ENCODE peak calls at places on chromosomes 1 and 21, in eight cellular contexts. One of them, this sample, is unnamed.

GRCh38 chr1:172609528-172609927 is 49.4 kb upstream of the FASLG start:
- DNase-seq in aorta: no peak
- DNase-seq in fibroblast of pulmonary artery: peak
- DNase-seq in Caco-2: no peak
- DNase-seq in mucosa of descending colon: no peak
- DNase-seq in brain microvascular endothelial cell: no peak
- DNase-seq in fibroblast of mammary gland: peak
- DNase-seq in esophagus muscularis mucosa: no peak
- DNase-seq in this sample: peak

GRCh38 chr1:19828546-19828945 is 13.5 kb upstream of the RNF186 start:
- DNase-seq in brain microvascular endothelial cell: peak
- DNase-seq in fibroblast of pulmonary artery: peak
- DNase-seq in mucosa of descending colon: no peak
- DNase-seq in Caco-2: no peak
- DNase-seq in fibroblast of mammary gland: peak
- DNase-seq in esophagus muscularis mucosa: no peak
- DNase-seq in aorta: no peak
- DNase-seq in this sample: no peak

GRCh38 chr1:56797079-56797685 is 22.0 kb downstream of the FYB2 start:
- DNase-seq in aorta: no peak
- DNase-seq in esophagus muscularis mucosa: no peak
- DNase-seq in mucosa of descending colon: peak
- DNase-seq in fibroblast of mammary gland: no peak
- DNase-seq in brain microvascular endothelial cell: no peak
- DNase-seq in fibroblast of pulmonary artery: no peak
- DNase-seq in Caco-2: no peak
- DNase-seq in this sample: no peak

GRCh38 chr1:42777860-42778259 is 6.9 kb upstream of the TMEM269 start:
- DNase-seq in fibroblast of pulmonary artery: peak
- DNase-seq in aorta: no peak
- DNase-seq in Caco-2: no peak
- DNase-seq in esophagus muscularis mucosa: no peak
- DNase-seq in mucosa of descending colon: no peak
- DNase-seq in fibroblast of mammary gland: peak
- DNase-seq in brain microvascular endothelial cell: peak
- DNase-seq in this sample: peak

GRCh38 chr1:227943354-227943753 is 4.4 kb downstream of the WNT9A start:
- DNase-seq in aorta: no peak
- DNase-seq in brain microvascular endothelial cell: no peak
- DNase-seq in fibroblast of mammary gland: no peak
- DNase-seq in fibroblast of pulmonary artery: no peak
- DNase-seq in mucosa of descending colon: no peak
- DNase-seq in Caco-2: no peak
- DNase-seq in esophagus muscularis mucosa: no peak
- DNase-seq in this sample: no peak

GRCh38 chr1:236451796-236452373 is 57.8 kb downstream of the EDARADD start:
- DNase-seq in mucosa of descending colon: no peak
- DNase-seq in aorta: no peak
- DNase-seq in esophagus muscularis mucosa: no peak
- DNase-seq in Caco-2: peak
- DNase-seq in brain microvascular endothelial cell: no peak
- DNase-seq in fibroblast of mammary gland: peak
- DNase-seq in fibroblast of pulmonary artery: peak
- DNase-seq in this sample: peak

GRCh38 chr21:46097826-46098286 is at the start of gene COL6A2:
- DNase-seq in fibroblast of mammary gland: peak
- DNase-seq in aorta: peak
- DNase-seq in fibroblast of pulmonary artery: peak
- DNase-seq in esophagus muscularis mucosa: peak
- DNase-seq in Caco-2: peak
- DNase-seq in mucosa of descending colon: peak
- DNase-seq in brain microvascular endothelial cell: peak
- DNase-seq in this sample: no peak

GRCh38 chr1:185157599-185158469 is 867 bp downstream of the SWT1 start:
- DNase-seq in mucosa of descending colon: no peak
- DNase-seq in fibroblast of mammary gland: peak
- DNase-seq in Caco-2: no peak
- DNase-seq in brain microvascular endothelial cell: no peak
- DNase-seq in fibroblast of pulmonary artery: no peak
- DNase-seq in esophagus muscularis mucosa: no peak
- DNase-seq in aorta: no peak
- DNase-seq in this sample: no peak

GRCh38 chr1:229699613-229700242 is 73.7 kb downstream of the URB2 start:
- DNase-seq in fibroblast of pulmonary artery: no peak
- DNase-seq in aorta: no peak
- DNase-seq in Caco-2: no peak
- DNase-seq in mucosa of descending colon: no peak
- DNase-seq in esophagus muscularis mucosa: no peak
- DNase-seq in fibroblast of mammary gland: peak
- DNase-seq in brain microvascular endothelial cell: no peak
- DNase-seq in this sample: no peak

GRCh38 chr1:248926401-248927182 is 20.6 kb downstream of the PGBD2 start:
- DNase-seq in aorta: no peak
- DNase-seq in mucosa of descending colon: no peak
- DNase-seq in Caco-2: no peak
- DNase-seq in fibroblast of mammary gland: peak
- DNase-seq in fibroblast of pulmonary artery: peak
- DNase-seq in brain microvascular endothelial cell: peak
- DNase-seq in esophagus muscularis mucosa: no peak
- DNase-seq in this sample: no peak

GRCh38 chr1:228401782-228402637 is 4.6 kb downstream of the TRIM11 start:
- DNase-seq in esophagus muscularis mucosa: no peak
- DNase-seq in brain microvascular endothelial cell: no peak
- DNase-seq in fibroblast of pulmonary artery: no peak
- DNase-seq in mucosa of descending colon: peak
- DNase-seq in aorta: no peak
- DNase-seq in Caco-2: no peak
- DNase-seq in fibroblast of mammary gland: no peak
- DNase-seq in this sample: no peak

GRCh38 chr1:59879556-59879955 is 47.0 kb downstream of the CYP2J2 start:
- DNase-seq in aorta: no peak
- DNase-seq in Caco-2: peak
- DNase-seq in esophagus muscularis mucosa: no peak
- DNase-seq in brain microvascular endothelial cell: peak
- DNase-seq in fibroblast of pulmonary artery: peak
- DNase-seq in mucosa of descending colon: no peak
- DNase-seq in fibroblast of mammary gland: peak
- DNase-seq in this sample: peak

GRCh38 chr1:211734791-211735190 is 59.4 kb upstream of the NEK2 start:
- DNase-seq in mucosa of descending colon: peak
- DNase-seq in esophagus muscularis mucosa: no peak
- DNase-seq in brain microvascular endothelial cell: no peak
- DNase-seq in fibroblast of pulmonary artery: no peak
- DNase-seq in Caco-2: no peak
- DNase-seq in fibroblast of mammary gland: no peak
- DNase-seq in aorta: no peak
- DNase-seq in this sample: no peak

GRCh38 chr1:152997911-152998310 is 3.6 kb upstream of the SPRR3 start:
- DNase-seq in fibroblast of pulmonary artery: no peak
- DNase-seq in mucosa of descending colon: no peak
- DNase-seq in Caco-2: no peak
- DNase-seq in esophagus muscularis mucosa: no peak
- DNase-seq in brain microvascular endothelial cell: no peak
- DNase-seq in fibroblast of mammary gland: no peak
- DNase-seq in aorta: no peak
- DNase-seq in this sample: no peak

GRCh38 chr1:152995838-152996237 is 5.7 kb upstream of the SPRR3 start:
- DNase-seq in brain microvascular endothelial cell: no peak
- DNase-seq in esophagus muscularis mucosa: no peak
- DNase-seq in mucosa of descending colon: no peak
- DNase-seq in fibroblast of mammary gland: no peak
- DNase-seq in Caco-2: no peak
- DNase-seq in fibroblast of pulmonary artery: no peak
- DNase-seq in aorta: no peak
- DNase-seq in this sample: no peak

GRCh38 chr1:152999818-153000217 is 1.7 kb upstream of the SPRR3 start:
- DNase-seq in brain microvascular endothelial cell: no peak
- DNase-seq in aorta: no peak
- DNase-seq in fibroblast of mammary gland: no peak
- DNase-seq in esophagus muscularis mucosa: no peak
- DNase-seq in fibroblast of pulmonary artery: no peak
- DNase-seq in mucosa of descending colon: no peak
- DNase-seq in Caco-2: no peak
- DNase-seq in this sample: no peak

GRCh38 chr1:152998476-152998875 is 3.1 kb upstream of the SPRR3 start:
- DNase-seq in Caco-2: no peak
- DNase-seq in aorta: no peak
- DNase-seq in mucosa of descending colon: no peak
- DNase-seq in fibroblast of mammary gland: no peak
- DNase-seq in brain microvascular endothelial cell: no peak
- DNase-seq in esophagus muscularis mucosa: peak
- DNase-seq in fibroblast of pulmonary artery: no peak
- DNase-seq in this sample: no peak

DNA sequence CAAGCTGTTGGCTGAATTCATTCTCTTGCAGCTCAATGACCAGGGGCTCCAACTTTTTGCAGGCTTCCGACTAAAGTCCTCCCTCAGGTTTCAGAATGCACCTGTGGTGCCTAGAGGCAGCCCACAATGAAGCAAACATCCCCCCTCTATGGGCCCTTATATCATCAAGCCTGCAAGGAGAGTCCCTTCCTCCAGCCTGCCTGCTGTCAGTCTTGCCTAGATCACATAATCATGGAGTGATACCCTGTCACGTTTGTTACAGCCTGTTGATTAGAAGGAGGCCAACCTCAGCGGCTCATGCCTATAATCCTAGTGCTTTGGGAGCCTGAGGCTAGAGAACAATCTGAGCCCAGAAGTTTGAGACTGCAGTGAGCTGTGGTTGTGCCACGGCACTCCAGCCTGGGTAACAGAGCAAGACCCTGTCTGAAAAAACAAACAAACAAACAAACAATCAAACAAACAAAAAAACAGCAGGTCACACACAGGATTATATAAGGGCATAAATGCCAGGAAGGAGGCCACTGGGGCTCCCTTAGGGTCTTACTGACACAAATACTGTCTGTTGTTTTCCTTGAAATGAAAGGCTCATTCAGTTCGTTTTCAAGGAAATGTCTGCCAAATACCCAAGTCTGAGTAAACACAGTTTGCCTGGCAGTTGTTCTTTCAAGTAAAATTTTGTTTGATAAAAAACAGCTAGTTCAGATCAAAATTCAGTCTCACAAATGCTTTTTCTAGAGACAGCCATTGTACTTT is 4.7 kb upstream of the SPRR3 start:
- DNase-seq in aorta: no peak
- DNase-seq in Caco-2: no peak
- DNase-seq in esophagus muscularis mucosa: peak
- DNase-seq in fibroblast of mammary gland: no peak
- DNase-seq in fibroblast of pulmonary artery: no peak
- DNase-seq in mucosa of descending colon: no peak
- DNase-seq in brain microvascular endothelial cell: no peak
- DNase-seq in this sample: no peak
- H3K4me3 ChIP-seq in aorta: no peak
- H3K4me3 ChIP-seq in Caco-2: no peak
- H3K4me3 ChIP-seq in esophagus muscularis mucosa: no peak
- H3K4me3 ChIP-seq in fibroblast of mammary gland: no peak
- H3K4me3 ChIP-seq in fibroblast of pulmonary artery: no peak
- H3K4me3 ChIP-seq in mucosa of descending colon: no peak
- H3K4me3 ChIP-seq in brain microvascular endothelial cell: no peak
- H3K4me3 ChIP-seq in this sample: no peak

GRCh38 chr1:155196103-155196892 is 11.4 kb downstream of the THBS3 start:
- DNase-seq in fibroblast of mammary gland: no peak
- DNase-seq in esophagus muscularis mucosa: no peak
- DNase-seq in Caco-2: no peak
- DNase-seq in aorta: peak
- DNase-seq in fibroblast of pulmonary artery: no peak
- DNase-seq in brain microvascular endothelial cell: no peak
- DNase-seq in mucosa of descending colon: peak
- DNase-seq in this sample: no peak
- H3K4me3 ChIP-seq in fibroblast of mammary gland: peak
- H3K4me3 ChIP-seq in esophagus muscularis mucosa: no peak
- H3K4me3 ChIP-seq in Caco-2: no peak
- H3K4me3 ChIP-seq in aorta: no peak
- H3K4me3 ChIP-seq in fibroblast of pulmonary artery: no peak
- H3K4me3 ChIP-seq in brain microvascular endothelial cell: no peak
- H3K4me3 ChIP-seq in mucosa of descending colon: no peak
- H3K4me3 ChIP-seq in this sample: no peak

GRCh38 chr1:2050482-2050792 is 226 bp downstream of the PRKCZ start:
- DNase-seq in fibroblast of mammary gland: no peak
- DNase-seq in mucosa of descending colon: no peak
- DNase-seq in brain microvascular endothelial cell: no peak
- DNase-seq in Caco-2: no peak
- DNase-seq in fibroblast of pulmonary artery: no peak
- DNase-seq in aorta: no peak
- DNase-seq in esophagus muscularis mucosa: no peak
- DNase-seq in this sample: no peak

GRCh38 chr1:2053217-2053616 is 3.0 kb downstream of the PRKCZ start:
- DNase-seq in mucosa of descending colon: no peak
- DNase-seq in brain microvascular endothelial cell: no peak
- DNase-seq in esophagus muscularis mucosa: no peak
- DNase-seq in fibroblast of pulmonary artery: no peak
- DNase-seq in fibroblast of mammary gland: no peak
- DNase-seq in aorta: no peak
- DNase-seq in Caco-2: no peak
- DNase-seq in this sample: no peak

GRCh38 chr1:2052756-2053155 is 2.5 kb downstream of the PRKCZ start:
- DNase-seq in mucosa of descending colon: no peak
- DNase-seq in esophagus muscularis mucosa: no peak
- DNase-seq in fibroblast of pulmonary artery: no peak
- DNase-seq in Caco-2: no peak
- DNase-seq in fibroblast of mammary gland: no peak
- DNase-seq in brain microvascular endothelial cell: no peak
- DNase-seq in aorta: no peak
- DNase-seq in this sample: no peak

GRCh38 chr1:2050793-2051682 is 827 bp downstream of the PRKCZ start:
- DNase-seq in brain microvascular endothelial cell: no peak
- DNase-seq in esophagus muscularis mucosa: no peak
- DNase-seq in aorta: no peak
- DNase-seq in fibroblast of pulmonary artery: no peak
- DNase-seq in mucosa of descending colon: no peak
- DNase-seq in fibroblast of mammary gland: no peak
- DNase-seq in Caco-2: no peak
- DNase-seq in this sample: no peak

DNA sequence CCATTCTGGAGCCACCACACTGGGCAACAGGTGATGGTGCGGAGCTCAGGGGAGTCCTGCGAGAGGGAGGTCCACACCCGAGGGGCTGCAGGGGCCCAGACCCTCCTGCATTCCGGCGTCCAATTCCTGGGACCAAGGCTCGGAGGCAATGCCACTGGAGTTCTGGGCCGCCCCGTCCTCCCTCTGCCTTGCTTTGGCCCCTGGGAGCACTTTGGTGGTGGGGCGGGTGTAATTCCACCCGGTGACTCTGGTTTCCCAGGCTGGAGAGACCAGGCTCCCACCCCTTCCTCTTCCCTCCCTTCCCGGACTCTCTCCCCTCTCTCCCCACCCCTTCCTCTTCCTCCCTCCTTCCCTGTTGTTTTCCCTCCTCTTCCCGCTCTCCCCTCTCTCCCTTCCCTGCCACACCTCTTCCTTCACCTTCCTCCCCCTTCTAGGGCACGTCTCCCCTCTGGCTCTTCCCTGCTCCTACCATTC is 1.9 kb downstream of the PRKCZ start:
- DNase-seq in Caco-2: no peak
- DNase-seq in mucosa of descending colon: no peak
- DNase-seq in brain microvascular endothelial cell: no peak
- DNase-seq in esophagus muscularis mucosa: no peak
- DNase-seq in fibroblast of pulmonary artery: no peak
- DNase-seq in fibroblast of mammary gland: no peak
- DNase-seq in aorta: no peak
- DNase-seq in this sample: no peak
- H3K4me3 ChIP-seq in Caco-2: peak
- H3K4me3 ChIP-seq in mucosa of descending colon: no peak
- H3K4me3 ChIP-seq in brain microvascular endothelial cell: no peak
- H3K4me3 ChIP-seq in esophagus muscularis mucosa: no peak
- H3K4me3 ChIP-seq in fibroblast of pulmonary artery: no peak
- H3K4me3 ChIP-seq in fibroblast of mammary gland: no peak
- H3K4me3 ChIP-seq in aorta: no peak
- H3K4me3 ChIP-seq in this sample: no peak

GRCh38 chr1:226125097-226125630 is 61.4 kb downstream of the ACBD3 start:
- DNase-seq in fibroblast of mammary gland: peak
- DNase-seq in fibroblast of pulmonary artery: peak
- DNase-seq in mucosa of descending colon: peak
- DNase-seq in esophagus muscularis mucosa: no peak
- DNase-seq in aorta: peak
- DNase-seq in brain microvascular endothelial cell: peak
- DNase-seq in Caco-2: peak
- DNase-seq in this sample: peak
- H3K4me3 ChIP-seq in fibroblast of mammary gland: no peak
- H3K4me3 ChIP-seq in fibroblast of pulmonary artery: no peak
- H3K4me3 ChIP-seq in mucosa of descending colon: no peak
- H3K4me3 ChIP-seq in esophagus muscularis mucosa: no peak
- H3K4me3 ChIP-seq in aorta: no peak
- H3K4me3 ChIP-seq in brain microvascular endothelial cell: no peak
- H3K4me3 ChIP-seq in Caco-2: no peak
- H3K4me3 ChIP-seq in this sample: no peak

This sample was measured in Jurkat, Clone E6-1.